ENCODE peak calls at places on chromosome 19, in seven cellular contexts. One of them, this sample, is unnamed.

GRCh38 chr19:10718205-10719196 is 622 bp downstream of the DNM2 start:
- DNase-seq in neuronal stem cell: no peak
- DNase-seq in IMR-90: peak; percentile 28
- DNase-seq in mesendoderm: peak; percentile 32
- DNase-seq in H9: no peak
- DNase-seq in trophoblast cell: peak; percentile 33
- DNase-seq in H1: peak; percentile 72
- DNase-seq in this sample: peak; percentile 56

GRCh38 chr19:542173-542866 is 1.5 kb upstream of the GZMM start:
- DNase-seq in neuronal stem cell: no peak
- DNase-seq in IMR-90: no peak
- DNase-seq in mesendoderm: no peak
- DNase-seq in H9: peak; percentile 24
- DNase-seq in trophoblast cell: no peak
- DNase-seq in H1: no peak
- DNase-seq in this sample: no peak

GRCh38 chr19:465056-465816 is 4.4 kb upstream of the SHC2 start:
- DNase-seq in neuronal stem cell: no peak
- DNase-seq in IMR-90: no peak
- DNase-seq in mesendoderm: no peak
- DNase-seq in H9: no peak
- DNase-seq in trophoblast cell: no peak
- DNase-seq in H1: no peak
- DNase-seq in this sample: no peak

GRCh38 chr19:5749505-5749904 is 29.1 kb downstream of the CATSPERD start:
- DNase-seq in neuronal stem cell: no peak
- DNase-seq in IMR-90: no peak
- DNase-seq in mesendoderm: no peak
- DNase-seq in H9: no peak
- DNase-seq in trophoblast cell: no peak
- DNase-seq in H1: no peak
- DNase-seq in this sample: no peak

GRCh38 chr19:1042689-1043511 is 3.0 kb downstream of the ABCA7 start:
- DNase-seq in neuronal stem cell: no peak
- DNase-seq in IMR-90: no peak
- DNase-seq in mesendoderm: no peak
- DNase-seq in H9: peak; percentile 26
- DNase-seq in trophoblast cell: no peak
- DNase-seq in H1: no peak
- DNase-seq in this sample: no peak

GRCh38 chr19:30227661-30228112 is 144.5 kb upstream of the ZNF536 start:
- DNase-seq in neuronal stem cell: peak; percentile 84
- DNase-seq in IMR-90: peak; percentile 24
- DNase-seq in mesendoderm: peak; percentile 81
- DNase-seq in H9: peak; percentile 72
- DNase-seq in trophoblast cell: peak; percentile 63
- DNase-seq in H1: peak; percentile 87
- DNase-seq in this sample: peak; percentile 46

GRCh38 chr19:11138659-11139526 is 16.7 kb downstream of the SPC24 start:
- DNase-seq in neuronal stem cell: peak; percentile 57
- DNase-seq in IMR-90: peak; percentile 77
- DNase-seq in mesendoderm: peak; percentile 90
- DNase-seq in H9: peak; percentile 74
- DNase-seq in trophoblast cell: peak; percentile 74
- DNase-seq in H1: peak; percentile 68
- DNase-seq in this sample: peak; percentile 93

GRCh38 chr19:29576761-29577661 is 29.1 kb upstream of the POP4 start:
- DNase-seq in neuronal stem cell: no peak
- DNase-seq in IMR-90: peak; percentile 47
- DNase-seq in mesendoderm: no peak
- DNase-seq in H9: peak; percentile 20
- DNase-seq in trophoblast cell: no peak
- DNase-seq in H1: peak; percentile 33
- DNase-seq in this sample: no peak

GRCh38 chr19:1118999-1119398 is 15.2 kb downstream of the GPX4 start:
- DNase-seq in neuronal stem cell: no peak
- DNase-seq in IMR-90: no peak
- DNase-seq in mesendoderm: no peak
- DNase-seq in H9: no peak
- DNase-seq in trophoblast cell: no peak
- DNase-seq in H1: no peak
- DNase-seq in this sample: no peak

GRCh38 chr19:58227964-58228583 is 640 bp upstream of the ZNF544 start:
- DNase-seq in neuronal stem cell: peak; percentile 29
- DNase-seq in IMR-90: no peak
- DNase-seq in mesendoderm: peak; percentile 25
- DNase-seq in H9: no peak
- DNase-seq in trophoblast cell: no peak
- DNase-seq in H1: no peak
- DNase-seq in this sample: no peak

GRCh38 chr19:15240539-15240938 is 8.3 kb upstream of the EPHX3 start:
- DNase-seq in neuronal stem cell: no peak
- DNase-seq in IMR-90: no peak
- DNase-seq in mesendoderm: no peak
- DNase-seq in H9: no peak
- DNase-seq in trophoblast cell: no peak
- DNase-seq in H1: no peak
- DNase-seq in this sample: no peak

GRCh38 chr19:1251233-1251502 is 2.8 kb downstream of the MIDN start:
- DNase-seq in neuronal stem cell: no peak
- DNase-seq in IMR-90: peak; percentile 68
- DNase-seq in mesendoderm: peak; percentile 73
- DNase-seq in H9: no peak
- DNase-seq in trophoblast cell: peak; percentile 71
- DNase-seq in H1: no peak
- DNase-seq in this sample: peak; percentile 81

GRCh38 chr19:20928371-20928770 is 5.3 kb downstream of the ZNF85 start:
- DNase-seq in neuronal stem cell: no peak
- DNase-seq in IMR-90: peak; percentile 87
- DNase-seq in mesendoderm: no peak
- DNase-seq in H9: no peak
- DNase-seq in trophoblast cell: no peak
- DNase-seq in H1: peak; percentile 23
- DNase-seq in this sample: no peak

GRCh38 chr19:34639491-34640085 is 37.4 kb downstream of the SCGB2B2 start:
- DNase-seq in neuronal stem cell: peak; percentile 45
- DNase-seq in IMR-90: peak; percentile 72
- DNase-seq in mesendoderm: peak; percentile 77
- DNase-seq in H9: peak; percentile 61
- DNase-seq in trophoblast cell: peak; percentile 80
- DNase-seq in H1: peak; percentile 58
- DNase-seq in this sample: peak; percentile 58

GRCh38 chr19:55654833-55655647 is at the start of gene U2AF2:
- DNase-seq in neuronal stem cell: peak; percentile 94
- DNase-seq in IMR-90: peak; percentile 89
- DNase-seq in mesendoderm: peak; percentile 92
- DNase-seq in H9: peak; percentile 95
- DNase-seq in trophoblast cell: peak; percentile 95
- DNase-seq in H1: peak; percentile 97
- DNase-seq in this sample: peak; percentile 80

GRCh38 chr19:31118292-31118925 is 230.8 kb downstream of the TSHZ3 start:
- DNase-seq in neuronal stem cell: no peak
- DNase-seq in IMR-90: no peak
- DNase-seq in mesendoderm: peak; percentile 35
- DNase-seq in H9: no peak
- DNase-seq in trophoblast cell: peak; percentile 3
- DNase-seq in H1: no peak
- DNase-seq in this sample: peak; percentile 16

GRCh38 chr19:6667114-6667627 is 2.8 kb downstream of the TNFSF14 start:
- DNase-seq in neuronal stem cell: no peak
- DNase-seq in IMR-90: no peak
- DNase-seq in mesendoderm: no peak
- DNase-seq in H9: no peak
- DNase-seq in trophoblast cell: peak; percentile 65
- DNase-seq in H1: no peak
- DNase-seq in this sample: no peak

GRCh38 chr19:7337380-7338194 is 11.2 kb upstream of the ARHGEF18 start:
- DNase-seq in neuronal stem cell: no peak
- DNase-seq in IMR-90: no peak
- DNase-seq in mesendoderm: no peak
- DNase-seq in H9: no peak
- DNase-seq in trophoblast cell: no peak
- DNase-seq in H1: no peak
- DNase-seq in this sample: no peak

GRCh38 chr19:52659013-52659412 is 20.9 kb upstream of the ZNF83 start:
- DNase-seq in neuronal stem cell: no peak
- DNase-seq in IMR-90: no peak
- DNase-seq in mesendoderm: peak; percentile 48
- DNase-seq in H9: peak; percentile 37
- DNase-seq in trophoblast cell: no peak
- DNase-seq in H1: peak; percentile 49
- DNase-seq in this sample: no peak

GRCh38 chr19:53553865-53554791 is 16.2 kb downstream of the ZNF331 start:
- DNase-seq in neuronal stem cell: no peak
- DNase-seq in IMR-90: peak; percentile 93
- DNase-seq in mesendoderm: no peak
- DNase-seq in H9: no peak
- DNase-seq in trophoblast cell: peak; percentile 66
- DNase-seq in H1: peak; percentile 47
- DNase-seq in this sample: no peak

GRCh38 chr19:57171551-57172081 is 4.3 kb upstream of the DUXA start:
- DNase-seq in neuronal stem cell: peak; percentile 48
- DNase-seq in IMR-90: peak; percentile 39
- DNase-seq in mesendoderm: peak; percentile 61
- DNase-seq in H9: peak; percentile 75
- DNase-seq in trophoblast cell: peak; percentile 49
- DNase-seq in H1: peak; percentile 42
- DNase-seq in this sample: peak; percentile 37

GRCh38 chr19:8512115-8512967 is 1.6 kb downstream of the ZNF414 start:
- DNase-seq in neuronal stem cell: no peak
- DNase-seq in IMR-90: no peak
- DNase-seq in mesendoderm: peak; percentile 75
- DNase-seq in H9: peak; percentile 88
- DNase-seq in trophoblast cell: peak; percentile 43
- DNase-seq in H1: peak; percentile 84
- DNase-seq in this sample: no peak

GRCh38 chr19:8512991-8513686 is 828 bp downstream of the ZNF414 start:
- DNase-seq in neuronal stem cell: no peak
- DNase-seq in IMR-90: no peak
- DNase-seq in mesendoderm: peak; percentile 40
- DNase-seq in H9: peak; percentile 42
- DNase-seq in trophoblast cell: peak; percentile 60
- DNase-seq in H1: no peak
- DNase-seq in this sample: no peak

GRCh38 chr19:8517551-8518442 is 3.8 kb upstream of the ZNF414 start:
- DNase-seq in neuronal stem cell: no peak
- DNase-seq in IMR-90: no peak
- DNase-seq in mesendoderm: peak; percentile 73
- DNase-seq in H9: no peak
- DNase-seq in trophoblast cell: peak; percentile 80
- DNase-seq in H1: no peak
- DNase-seq in this sample: peak; percentile 84

GRCh38 chr19:8513687-8514504 is at the start of gene ZNF414:
- DNase-seq in neuronal stem cell: peak; percentile 97
- DNase-seq in IMR-90: peak; percentile 95
- DNase-seq in mesendoderm: peak; percentile 99
- DNase-seq in H9: peak; percentile 99
- DNase-seq in trophoblast cell: peak; percentile 96
- DNase-seq in H1: peak; percentile 99
- DNase-seq in this sample: peak; percentile 98

DNA sequence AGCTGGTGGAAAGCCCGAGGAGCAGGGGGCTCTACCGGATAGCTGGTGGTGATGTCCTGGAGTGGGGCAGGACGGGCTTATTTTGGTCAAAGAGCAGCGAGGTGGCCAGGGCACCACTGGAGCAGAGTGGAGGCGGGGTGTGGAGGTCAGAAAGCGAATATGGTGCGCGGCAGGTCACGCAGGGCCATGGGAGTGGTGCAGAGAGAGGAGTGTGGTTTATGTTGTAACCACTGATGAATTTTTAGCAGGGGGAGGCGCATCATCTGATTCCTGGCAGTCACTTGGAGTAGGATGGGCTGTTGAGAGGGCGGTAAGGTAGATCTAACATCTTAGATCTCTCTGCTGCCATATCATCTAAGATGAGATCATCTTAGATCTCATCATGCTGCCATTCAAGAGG is 1.4 kb upstream of the ZNF414 start:
- DNase-seq in neuronal stem cell: no peak
- DNase-seq in IMR-90: no peak
- DNase-seq in mesendoderm: no peak
- DNase-seq in H9: no peak
- DNase-seq in trophoblast cell: no peak
- DNase-seq in H1: no peak
- DNase-seq in this sample: no peak
- H3K23ac ChIP-seq in neuronal stem cell: no peak overlapping the region
- H3K23ac ChIP-seq in IMR-90: no peak overlapping the region
- H3K23ac ChIP-seq in mesendoderm: no peak overlapping the region
- H3K23ac ChIP-seq in H9: no peak overlapping the region
- H3K23ac ChIP-seq in trophoblast cell: no peak overlapping the region
- H3K23ac ChIP-seq in H1: no peak overlapping the region
- H3K23ac ChIP-seq in this sample: no peak overlapping the region

GRCh38 chr19:50980203-50980602 is 3.5 kb downstream of the KLK7 start:
- DNase-seq in neuronal stem cell: no peak
- DNase-seq in IMR-90: no peak
- DNase-seq in mesendoderm: peak; percentile 31
- DNase-seq in H9: no peak
- DNase-seq in trophoblast cell: no peak
- DNase-seq in H1: no peak
- DNase-seq in this sample: no peak
- H3K23ac ChIP-seq in neuronal stem cell: peak overlapping the region; percentile 29
- H3K23ac ChIP-seq in IMR-90: no peak overlapping the region
- H3K23ac ChIP-seq in mesendoderm: no peak overlapping the region
- H3K23ac ChIP-seq in H9: no peak overlapping the region
- H3K23ac ChIP-seq in trophoblast cell: no peak overlapping the region
- H3K23ac ChIP-seq in H1: no peak overlapping the region
- H3K23ac ChIP-seq in this sample: no peak overlapping the region

GRCh38 chr19:48616491-48617056 is 1.7 kb upstream of the FAM83E start:
- DNase-seq in neuronal stem cell: no peak
- DNase-seq in IMR-90: no peak
- DNase-seq in mesendoderm: no peak
- DNase-seq in H9: peak; percentile 28
- DNase-seq in trophoblast cell: no peak
- DNase-seq in H1: no peak
- DNase-seq in this sample: no peak
- H3K23ac ChIP-seq in neuronal stem cell: no peak overlapping the region
- H3K23ac ChIP-seq in IMR-90: no peak overlapping the region
- H3K23ac ChIP-seq in mesendoderm: no peak overlapping the region
- H3K23ac ChIP-seq in H9: no peak overlapping the region
- H3K23ac ChIP-seq in trophoblast cell: no peak overlapping the region
- H3K23ac ChIP-seq in H1: no peak overlapping the region
- H3K23ac ChIP-seq in this sample: no peak overlapping the region

DNA sequence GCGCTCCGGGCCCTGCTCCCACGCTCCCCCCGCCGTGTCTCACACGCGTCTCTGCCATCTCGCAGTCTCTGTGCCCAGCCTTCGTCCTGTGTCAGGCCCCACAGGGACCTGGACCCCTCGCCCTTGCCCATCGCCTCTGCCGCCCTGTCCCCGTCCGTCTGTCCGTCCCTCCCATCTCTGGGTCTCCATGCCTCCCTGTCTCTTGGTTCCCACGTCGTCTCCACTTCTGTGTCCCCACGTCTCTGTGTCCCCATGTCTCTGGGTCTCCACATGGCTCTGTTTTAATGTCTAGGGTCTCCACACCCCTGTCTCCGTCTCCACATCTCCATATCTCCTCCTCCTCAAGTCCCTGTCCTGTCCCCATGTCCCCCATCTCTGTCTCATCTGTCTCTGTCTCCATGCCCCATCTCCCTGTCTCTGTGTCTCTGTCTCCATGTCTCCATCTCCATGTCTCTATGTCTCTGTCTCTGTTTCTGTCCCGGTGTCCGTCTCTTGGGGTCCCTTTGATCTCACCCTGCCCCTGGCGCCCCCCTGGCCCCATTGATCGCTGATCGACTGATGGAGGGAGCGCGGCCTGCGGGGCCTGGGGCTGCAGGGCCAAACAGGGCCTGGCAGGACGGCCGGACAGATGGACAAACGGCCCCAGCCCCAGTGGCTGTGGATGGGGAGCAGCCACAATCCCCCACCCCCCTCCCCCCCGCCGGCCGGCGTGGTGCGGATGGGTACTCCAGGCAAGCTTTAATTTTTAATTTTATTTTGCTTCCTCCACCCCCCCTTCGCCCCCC is 12.8 kb downstream of the ERFL start:
- DNase-seq in neuronal stem cell: no peak
- DNase-seq in IMR-90: no peak
- DNase-seq in mesendoderm: no peak
- DNase-seq in H9: no peak
- DNase-seq in trophoblast cell: no peak
- DNase-seq in H1: no peak
- DNase-seq in this sample: no peak
- H3K23ac ChIP-seq in neuronal stem cell: peak overlapping the region; percentile 90
- H3K23ac ChIP-seq in IMR-90: peak overlapping the region; percentile 85
- H3K23ac ChIP-seq in mesendoderm: peak overlapping the region; percentile 68
- H3K23ac ChIP-seq in H9: no peak overlapping the region
- H3K23ac ChIP-seq in trophoblast cell: no peak overlapping the region
- H3K23ac ChIP-seq in H1: no peak overlapping the region
- H3K23ac ChIP-seq in this sample: no peak overlapping the region